ENCODE peak calls at places on chromosomes 7 and 10, in eight cellular contexts. One of them, this sample, is unnamed.
A peak's percentile ranks its signal among the peaks of the same experiment; 100 is the strongest.

GRCh38 chr7:142371586-142372377 is 113.9 kb upstream of the PRSS58 start:
- DNase-seq in fibroblast of mammary gland: no peak
- DNase-seq in bronchial epithelial cell: peak; percentile 35
- DNase-seq in A549: no peak
- DNase-seq in astrocyte of the spinal cord: no peak
- DNase-seq in foreskin keratinocyte: no peak
- DNase-seq in GM23338: no peak
- DNase-seq in left ventricle myocardium inferior: no peak
- DNase-seq in this sample: no peak

GRCh38 chr7:150357771-150358427 is 10.7 kb upstream of the REPIN1 start:
- DNase-seq in fibroblast of mammary gland: peak; percentile 30
- DNase-seq in bronchial epithelial cell: peak; percentile 45
- DNase-seq in A549: no peak
- DNase-seq in astrocyte of the spinal cord: no peak
- DNase-seq in foreskin keratinocyte: no peak
- DNase-seq in GM23338: no peak
- DNase-seq in left ventricle myocardium inferior: no peak
- DNase-seq in this sample: no peak

GRCh38 chr10:71757450-71757918 is 15.8 kb downstream of the VSIR start:
- DNase-seq in fibroblast of mammary gland: no peak
- DNase-seq in bronchial epithelial cell: no peak
- DNase-seq in A549: no peak
- DNase-seq in astrocyte of the spinal cord: no peak
- DNase-seq in foreskin keratinocyte: no peak
- DNase-seq in GM23338: no peak
- DNase-seq in left ventricle myocardium inferior: no peak
- DNase-seq in this sample: no peak

GRCh38 chr7:101669307-101669706 is 40.2 kb upstream of the MYL10 start:
- DNase-seq in fibroblast of mammary gland: peak; percentile 6
- DNase-seq in bronchial epithelial cell: no peak
- DNase-seq in A549: no peak
- DNase-seq in astrocyte of the spinal cord: no peak
- DNase-seq in foreskin keratinocyte: no peak
- DNase-seq in GM23338: peak; percentile 51
- DNase-seq in left ventricle myocardium inferior: no peak
- DNase-seq in this sample: no peak

GRCh38 chr10:133100706-133101463 is 13.2 kb downstream of the ADGRA1 start:
- DNase-seq in fibroblast of mammary gland: no peak
- DNase-seq in bronchial epithelial cell: no peak
- DNase-seq in A549: no peak
- DNase-seq in astrocyte of the spinal cord: no peak
- DNase-seq in foreskin keratinocyte: no peak
- DNase-seq in GM23338: peak; percentile 98
- DNase-seq in left ventricle myocardium inferior: no peak
- DNase-seq in this sample: peak; percentile 18

GRCh38 chr7:142535123-142535779 is 214.0 kb upstream of the PRSS1 start:
- DNase-seq in fibroblast of mammary gland: peak; percentile 92
- DNase-seq in bronchial epithelial cell: peak; percentile 76
- DNase-seq in A549: peak; percentile 68
- DNase-seq in astrocyte of the spinal cord: peak; percentile 88
- DNase-seq in foreskin keratinocyte: peak; percentile 70
- DNase-seq in GM23338: peak; percentile 94
- DNase-seq in left ventricle myocardium inferior: peak; percentile 19
- DNase-seq in this sample: peak; percentile 58

GRCh38 chr7:66043681-66044497 is 31.7 kb upstream of the ASL start:
- DNase-seq in fibroblast of mammary gland: peak; percentile 28
- DNase-seq in bronchial epithelial cell: peak; percentile 17
- DNase-seq in A549: no peak
- DNase-seq in astrocyte of the spinal cord: no peak
- DNase-seq in foreskin keratinocyte: no peak
- DNase-seq in GM23338: peak; percentile 83
- DNase-seq in left ventricle myocardium inferior: peak; percentile 51
- DNase-seq in this sample: no peak

GRCh38 chr10:30820282-30820991 is 190.9 kb upstream of the LYZL2 start:
- DNase-seq in fibroblast of mammary gland: peak; percentile 95
- DNase-seq in bronchial epithelial cell: no peak
- DNase-seq in A549: no peak
- DNase-seq in astrocyte of the spinal cord: peak; percentile 90
- DNase-seq in foreskin keratinocyte: no peak
- DNase-seq in GM23338: no peak
- DNase-seq in left ventricle myocardium inferior: no peak
- DNase-seq in this sample: no peak

GRCh38 chr7:33886100-33886623 is 19.2 kb upstream of the BMPER start:
- DNase-seq in fibroblast of mammary gland: peak; percentile 51
- DNase-seq in bronchial epithelial cell: no peak
- DNase-seq in A549: peak; percentile 43
- DNase-seq in astrocyte of the spinal cord: no peak
- DNase-seq in foreskin keratinocyte: no peak
- DNase-seq in GM23338: peak; percentile 87
- DNase-seq in left ventricle myocardium inferior: no peak
- DNase-seq in this sample: peak; percentile 10
- TF ChIP-seq CTCF in fibroblast of mammary gland: peak; percentile 46
- TF ChIP-seq CTCF in bronchial epithelial cell: peak; percentile 19
- TF ChIP-seq CTCF in A549: peak; percentile 22
- TF ChIP-seq CTCF in astrocyte of the spinal cord: no peak
- TF ChIP-seq CTCF in foreskin keratinocyte: peak; percentile 56
- TF ChIP-seq CTCF in GM23338: peak; percentile 73
- TF ChIP-seq CTCF in left ventricle myocardium inferior: no peak
- TF ChIP-seq CTCF in this sample: no peak

GRCh38 chr10:43362191-43362839 is 9.1 kb upstream of the FXYD4 start:
- DNase-seq in fibroblast of mammary gland: peak; percentile 73
- DNase-seq in bronchial epithelial cell: peak; percentile 89
- DNase-seq in A549: peak; percentile 86
- DNase-seq in astrocyte of the spinal cord: peak; percentile 90
- DNase-seq in foreskin keratinocyte: peak; percentile 84
- DNase-seq in GM23338: peak; percentile 97
- DNase-seq in left ventricle myocardium inferior: peak; percentile 97
- DNase-seq in this sample: peak; percentile 90
- TF ChIP-seq CTCF in fibroblast of mammary gland: peak; percentile 42
- TF ChIP-seq CTCF in bronchial epithelial cell: peak; percentile 64
- TF ChIP-seq CTCF in A549: peak; percentile 50
- TF ChIP-seq CTCF in astrocyte of the spinal cord: peak; percentile 51
- TF ChIP-seq CTCF in foreskin keratinocyte: peak; percentile 75
- TF ChIP-seq CTCF in GM23338: peak; percentile 52
- TF ChIP-seq CTCF in left ventricle myocardium inferior: peak; percentile 59
- TF ChIP-seq CTCF in this sample: peak; percentile 46

DNA sequence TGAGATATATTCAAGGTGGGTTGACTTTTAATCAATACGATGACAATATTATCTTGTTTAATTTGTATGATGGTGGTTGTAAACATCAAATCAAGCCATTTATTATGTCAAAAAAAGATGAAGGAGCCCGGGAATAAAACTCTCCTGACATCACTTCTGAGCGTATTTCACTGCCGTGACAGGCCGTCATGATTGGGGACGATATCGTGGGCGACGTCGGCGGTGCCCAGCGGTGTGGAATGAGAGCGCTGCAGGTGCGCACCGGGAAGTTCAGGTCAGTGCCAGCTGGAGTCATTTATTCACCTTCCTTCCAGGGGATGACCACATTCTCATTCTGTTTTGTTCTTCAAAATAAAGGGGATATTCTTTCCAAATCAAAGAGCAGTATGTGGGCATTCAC is 55.4 kb downstream of the LHPP start:
- DNase-seq in fibroblast of mammary gland: no peak
- DNase-seq in bronchial epithelial cell: no peak
- DNase-seq in A549: no peak
- DNase-seq in astrocyte of the spinal cord: no peak
- DNase-seq in foreskin keratinocyte: no peak
- DNase-seq in GM23338: no peak
- DNase-seq in left ventricle myocardium inferior: no peak
- DNase-seq in this sample: no peak
- TF ChIP-seq CTCF in fibroblast of mammary gland: no peak
- TF ChIP-seq CTCF in bronchial epithelial cell: no peak
- TF ChIP-seq CTCF in A549: no peak
- TF ChIP-seq CTCF in astrocyte of the spinal cord: no peak
- TF ChIP-seq CTCF in foreskin keratinocyte: no peak
- TF ChIP-seq CTCF in GM23338: no peak
- TF ChIP-seq CTCF in left ventricle myocardium inferior: no peak
- TF ChIP-seq CTCF in this sample: no peak

GRCh38 chr10:102564209-102564834 is 60.5 kb downstream of the SUFU start:
- DNase-seq in fibroblast of mammary gland: no peak
- DNase-seq in bronchial epithelial cell: no peak
- DNase-seq in A549: no peak
- DNase-seq in astrocyte of the spinal cord: no peak
- DNase-seq in foreskin keratinocyte: no peak
- DNase-seq in GM23338: no peak
- DNase-seq in left ventricle myocardium inferior: no peak
- DNase-seq in this sample: no peak

DNA sequence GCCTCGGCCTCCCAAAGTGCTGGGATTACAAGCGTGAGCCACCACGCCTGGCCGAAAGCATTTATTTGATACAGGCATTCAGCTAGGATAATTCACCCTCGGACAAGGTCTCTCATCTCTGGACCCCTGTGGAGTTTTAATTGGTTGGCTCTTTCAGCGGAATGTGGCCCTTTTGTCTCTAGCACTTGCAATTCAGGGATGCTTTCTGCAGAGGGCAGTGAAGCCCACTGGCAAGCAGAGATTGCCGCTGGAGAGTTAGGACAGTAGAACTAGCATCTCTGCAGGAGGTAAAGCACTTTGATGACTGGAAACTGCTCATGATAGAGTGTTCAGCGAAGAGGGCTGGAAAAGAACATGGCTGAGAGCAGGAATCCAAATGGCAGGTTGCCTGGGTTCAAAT is 62.0 kb downstream of the SUFU start:
- DNase-seq in fibroblast of mammary gland: no peak
- DNase-seq in bronchial epithelial cell: no peak
- DNase-seq in A549: no peak
- DNase-seq in astrocyte of the spinal cord: no peak
- DNase-seq in foreskin keratinocyte: no peak
- DNase-seq in GM23338: peak; percentile 97
- DNase-seq in left ventricle myocardium inferior: no peak
- DNase-seq in this sample: no peak
- TF ChIP-seq CTCF in fibroblast of mammary gland: no peak
- TF ChIP-seq CTCF in bronchial epithelial cell: no peak
- TF ChIP-seq CTCF in A549: no peak
- TF ChIP-seq CTCF in astrocyte of the spinal cord: no peak
- TF ChIP-seq CTCF in foreskin keratinocyte: no peak
- TF ChIP-seq CTCF in GM23338: peak; percentile 74
- TF ChIP-seq CTCF in left ventricle myocardium inferior: no peak
- TF ChIP-seq CTCF in this sample: no peak

GRCh38 chr7:110179037-110179436 is 911.9 kb upstream of the LRRN3 start:
- DNase-seq in fibroblast of mammary gland: no peak
- DNase-seq in bronchial epithelial cell: no peak
- DNase-seq in A549: no peak
- DNase-seq in astrocyte of the spinal cord: no peak
- DNase-seq in foreskin keratinocyte: no peak
- DNase-seq in GM23338: no peak
- DNase-seq in left ventricle myocardium inferior: no peak
- DNase-seq in this sample: no peak
- TF ChIP-seq CTCF in fibroblast of mammary gland: no peak
- TF ChIP-seq CTCF in bronchial epithelial cell: no peak
- TF ChIP-seq CTCF in A549: no peak
- TF ChIP-seq CTCF in astrocyte of the spinal cord: no peak
- TF ChIP-seq CTCF in foreskin keratinocyte: no peak
- TF ChIP-seq CTCF in GM23338: no peak
- TF ChIP-seq CTCF in left ventricle myocardium inferior: no peak
- TF ChIP-seq CTCF in this sample: no peak

DNA sequence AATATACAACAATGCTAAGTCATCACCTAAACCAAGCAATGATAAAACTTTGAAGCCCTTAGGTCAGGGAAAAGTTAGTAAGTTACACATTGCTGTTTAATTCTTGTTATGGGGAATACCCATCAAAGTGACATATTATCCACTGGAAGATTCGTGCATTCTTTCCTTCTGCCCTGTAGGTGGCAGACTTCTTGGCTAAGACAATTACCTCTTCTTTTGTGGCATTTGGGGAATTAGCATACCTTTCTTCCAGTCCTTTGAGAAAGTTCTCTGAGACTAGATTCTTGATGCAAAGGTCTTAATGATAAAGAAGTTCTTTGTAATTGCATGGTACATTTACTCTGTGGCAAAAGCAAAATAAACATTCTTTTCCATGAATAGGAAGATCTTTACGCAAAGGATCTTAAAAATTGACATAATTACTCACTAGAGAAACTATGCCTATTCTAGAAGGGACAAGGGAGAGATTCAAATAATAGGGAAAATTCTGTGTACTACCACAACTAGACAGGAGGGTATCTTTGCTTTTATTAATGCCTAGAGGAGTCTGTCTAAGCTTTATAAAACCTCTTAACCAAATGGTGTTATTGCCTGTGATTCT is 395.9 kb downstream of the GRM8 start:
- DNase-seq in fibroblast of mammary gland: peak; percentile 2
- DNase-seq in bronchial epithelial cell: peak; percentile 35
- DNase-seq in A549: no peak
- DNase-seq in astrocyte of the spinal cord: peak; percentile 3
- DNase-seq in foreskin keratinocyte: no peak
- DNase-seq in GM23338: peak; percentile 81
- DNase-seq in left ventricle myocardium inferior: no peak
- DNase-seq in this sample: peak; percentile 13
- TF ChIP-seq CTCF in fibroblast of mammary gland: peak; percentile 46
- TF ChIP-seq CTCF in bronchial epithelial cell: peak; percentile 51
- TF ChIP-seq CTCF in A549: peak; percentile 45
- TF ChIP-seq CTCF in astrocyte of the spinal cord: peak; percentile 51
- TF ChIP-seq CTCF in foreskin keratinocyte: peak; percentile 59
- TF ChIP-seq CTCF in GM23338: peak; percentile 80
- TF ChIP-seq CTCF in left ventricle myocardium inferior: peak; percentile 55
- TF ChIP-seq CTCF in this sample: peak; percentile 50

DNA sequence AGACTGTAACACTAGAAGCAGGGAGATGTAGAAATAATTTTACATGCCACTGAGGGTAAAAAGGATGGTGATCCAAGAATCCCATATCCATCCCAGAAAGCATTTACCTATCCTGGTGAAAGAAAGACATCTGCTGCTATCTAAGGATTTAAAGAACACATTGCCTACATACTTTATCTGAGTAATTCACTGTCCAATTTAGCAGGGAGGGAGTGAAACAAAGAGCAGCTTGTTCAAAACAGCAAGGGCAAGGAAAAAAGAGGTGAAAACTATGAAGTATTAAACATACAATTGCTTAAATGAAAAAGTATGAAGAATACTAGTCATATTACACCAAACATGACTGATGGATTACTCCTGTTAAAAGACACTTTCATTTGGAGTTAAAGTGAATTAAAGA is 206.2 kb downstream of the PPP1R9A start:
- DNase-seq in fibroblast of mammary gland: no peak
- DNase-seq in bronchial epithelial cell: no peak
- DNase-seq in A549: no peak
- DNase-seq in astrocyte of the spinal cord: no peak
- DNase-seq in foreskin keratinocyte: no peak
- DNase-seq in GM23338: no peak
- DNase-seq in left ventricle myocardium inferior: no peak
- DNase-seq in this sample: no peak
- TF ChIP-seq CTCF in fibroblast of mammary gland: no peak
- TF ChIP-seq CTCF in bronchial epithelial cell: no peak
- TF ChIP-seq CTCF in A549: no peak
- TF ChIP-seq CTCF in astrocyte of the spinal cord: no peak
- TF ChIP-seq CTCF in foreskin keratinocyte: no peak
- TF ChIP-seq CTCF in GM23338: no peak
- TF ChIP-seq CTCF in left ventricle myocardium inferior: no peak
- TF ChIP-seq CTCF in this sample: no peak

DNA sequence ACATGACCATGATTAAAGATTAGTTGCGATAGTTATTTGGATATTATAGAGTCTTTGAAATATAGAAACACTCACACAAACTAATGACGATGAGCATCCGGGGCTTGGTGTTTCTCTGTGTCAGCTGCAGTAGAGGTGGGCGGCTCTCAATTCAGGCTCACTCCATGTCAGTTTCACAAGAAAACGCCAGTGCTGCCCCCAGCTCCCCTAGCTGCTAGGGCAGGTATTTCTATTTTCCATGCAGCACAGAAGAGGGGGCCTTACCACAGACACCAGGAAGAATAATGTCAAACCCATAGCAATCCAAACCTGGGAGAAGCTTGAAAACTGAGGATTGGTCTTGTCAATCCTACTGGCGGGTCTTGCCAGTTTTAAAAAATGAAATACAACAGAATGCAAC is 197.1 kb downstream of the PHTF2 start:
- DNase-seq in fibroblast of mammary gland: no peak
- DNase-seq in bronchial epithelial cell: no peak
- DNase-seq in A549: no peak
- DNase-seq in astrocyte of the spinal cord: no peak
- DNase-seq in foreskin keratinocyte: no peak
- DNase-seq in GM23338: peak; percentile 74
- DNase-seq in left ventricle myocardium inferior: no peak
- DNase-seq in this sample: no peak
- TF ChIP-seq CTCF in fibroblast of mammary gland: peak; percentile 8
- TF ChIP-seq CTCF in bronchial epithelial cell: no peak
- TF ChIP-seq CTCF in A549: no peak
- TF ChIP-seq CTCF in astrocyte of the spinal cord: no peak
- TF ChIP-seq CTCF in foreskin keratinocyte: no peak
- TF ChIP-seq CTCF in GM23338: peak; percentile 54
- TF ChIP-seq CTCF in left ventricle myocardium inferior: no peak
- TF ChIP-seq CTCF in this sample: no peak